ENCODE peak calls at places on chromosomes 1 and 21, in nine cellular contexts. One of them, this sample, is unnamed.

GRCh38 chr1:244599937-244600350 is 53.0 kb upstream of the DESI2 start:
- DNase-seq in ecto neural progenitor cell: no peak
- DNase-seq in HFFc6: peak
- DNase-seq in H7: no peak
- DNase-seq in NCI-H524: no peak
- DNase-seq in effector memory CD8-positive, alpha-beta T cell: no peak
- DNase-seq in AG09319: peak
- DNase-seq in GM03348: peak
- DNase-seq in activated naive CD8-positive, alpha-beta T cell treated with anti-CD3 and anti-CD28 coated beads, Interleukin-2, amount 50 U/mL, for 24 hours: peak
- DNase-seq in this sample: peak

GRCh38 chr1:84303154-84303830 is 1.8 kb downstream of the SAMD13 start:
- DNase-seq in activated naive CD8-positive, alpha-beta T cell treated with anti-CD3 and anti-CD28 coated beads, Interleukin-2, amount 50 U/mL, for 24 hours: no peak
- DNase-seq in GM03348: no peak
- DNase-seq in effector memory CD8-positive, alpha-beta T cell: no peak
- DNase-seq in H7: no peak
- DNase-seq in NCI-H524: no peak
- DNase-seq in ecto neural progenitor cell: no peak
- DNase-seq in AG09319: no peak
- DNase-seq in HFFc6: no peak
- DNase-seq in this sample: no peak

GRCh38 chr1:67833595-67833926 is 294 bp upstream of the GNG12 start:
- DNase-seq in AG09319: no peak
- DNase-seq in NCI-H524: no peak
- DNase-seq in effector memory CD8-positive, alpha-beta T cell: no peak
- DNase-seq in H7: no peak
- DNase-seq in ecto neural progenitor cell: no peak
- DNase-seq in GM03348: no peak
- DNase-seq in HFFc6: peak
- DNase-seq in activated naive CD8-positive, alpha-beta T cell treated with anti-CD3 and anti-CD28 coated beads, Interleukin-2, amount 50 U/mL, for 24 hours: peak
- DNase-seq in this sample: no peak

GRCh38 chr1:199978408-199978940 is 49.0 kb upstream of the NR5A2 start:
- DNase-seq in HFFc6: no peak
- DNase-seq in ecto neural progenitor cell: no peak
- DNase-seq in effector memory CD8-positive, alpha-beta T cell: no peak
- DNase-seq in activated naive CD8-positive, alpha-beta T cell treated with anti-CD3 and anti-CD28 coated beads, Interleukin-2, amount 50 U/mL, for 24 hours: no peak
- DNase-seq in NCI-H524: peak
- DNase-seq in AG09319: peak
- DNase-seq in H7: no peak
- DNase-seq in GM03348: no peak
- DNase-seq in this sample: no peak

GRCh38 chr1:237070519-237070918 is 28.5 kb downstream of the RYR2 start:
- DNase-seq in AG09319: no peak
- DNase-seq in HFFc6: no peak
- DNase-seq in H7: no peak
- DNase-seq in activated naive CD8-positive, alpha-beta T cell treated with anti-CD3 and anti-CD28 coated beads, Interleukin-2, amount 50 U/mL, for 24 hours: no peak
- DNase-seq in NCI-H524: no peak
- DNase-seq in effector memory CD8-positive, alpha-beta T cell: no peak
- DNase-seq in GM03348: no peak
- DNase-seq in ecto neural progenitor cell: no peak
- DNase-seq in this sample: no peak

GRCh38 chr1:153194331-153195050 is 8.7 kb upstream of the LELP1 start:
- DNase-seq in ecto neural progenitor cell: no peak
- DNase-seq in effector memory CD8-positive, alpha-beta T cell: no peak
- DNase-seq in AG09319: no peak
- DNase-seq in GM03348: no peak
- DNase-seq in HFFc6: no peak
- DNase-seq in activated naive CD8-positive, alpha-beta T cell treated with anti-CD3 and anti-CD28 coated beads, Interleukin-2, amount 50 U/mL, for 24 hours: no peak
- DNase-seq in H7: no peak
- DNase-seq in NCI-H524: no peak
- DNase-seq in this sample: no peak

GRCh38 chr1:54812801-54813478 is 11.8 kb upstream of the TTC22 start:
- DNase-seq in AG09319: no peak
- DNase-seq in H7: peak
- DNase-seq in ecto neural progenitor cell: peak
- DNase-seq in NCI-H524: no peak
- DNase-seq in effector memory CD8-positive, alpha-beta T cell: peak
- DNase-seq in GM03348: no peak
- DNase-seq in HFFc6: no peak
- DNase-seq in activated naive CD8-positive, alpha-beta T cell treated with anti-CD3 and anti-CD28 coated beads, Interleukin-2, amount 50 U/mL, for 24 hours: no peak
- DNase-seq in this sample: no peak

GRCh38 chr1:26879793-26880192 is 10.3 kb downstream of the GPN2 start:
- DNase-seq in ecto neural progenitor cell: no peak
- DNase-seq in activated naive CD8-positive, alpha-beta T cell treated with anti-CD3 and anti-CD28 coated beads, Interleukin-2, amount 50 U/mL, for 24 hours: no peak
- DNase-seq in AG09319: no peak
- DNase-seq in effector memory CD8-positive, alpha-beta T cell: no peak
- DNase-seq in NCI-H524: no peak
- DNase-seq in HFFc6: no peak
- DNase-seq in GM03348: no peak
- DNase-seq in H7: no peak
- DNase-seq in this sample: no peak

GRCh38 chr1:186236921-186237320 is 138.1 kb downstream of the TPR start:
- DNase-seq in activated naive CD8-positive, alpha-beta T cell treated with anti-CD3 and anti-CD28 coated beads, Interleukin-2, amount 50 U/mL, for 24 hours: no peak
- DNase-seq in HFFc6: peak
- DNase-seq in GM03348: peak
- DNase-seq in effector memory CD8-positive, alpha-beta T cell: no peak
- DNase-seq in H7: no peak
- DNase-seq in NCI-H524: no peak
- DNase-seq in AG09319: peak
- DNase-seq in ecto neural progenitor cell: no peak
- DNase-seq in this sample: peak

GRCh38 chr21:38952890-38953289 is 147.2 kb downstream of the ETS2 start:
- DNase-seq in AG09319: no peak
- DNase-seq in activated naive CD8-positive, alpha-beta T cell treated with anti-CD3 and anti-CD28 coated beads, Interleukin-2, amount 50 U/mL, for 24 hours: no peak
- DNase-seq in ecto neural progenitor cell: no peak
- DNase-seq in GM03348: no peak
- DNase-seq in effector memory CD8-positive, alpha-beta T cell: no peak
- DNase-seq in NCI-H524: no peak
- DNase-seq in H7: no peak
- DNase-seq in HFFc6: no peak
- DNase-seq in this sample: no peak

GRCh38 chr1:205438213-205439158 is 16.6 kb upstream of the LEMD1 start:
- DNase-seq in HFFc6: peak
- DNase-seq in effector memory CD8-positive, alpha-beta T cell: no peak
- DNase-seq in GM03348: peak
- DNase-seq in H7: peak
- DNase-seq in NCI-H524: peak
- DNase-seq in AG09319: no peak
- DNase-seq in activated naive CD8-positive, alpha-beta T cell treated with anti-CD3 and anti-CD28 coated beads, Interleukin-2, amount 50 U/mL, for 24 hours: no peak
- DNase-seq in ecto neural progenitor cell: peak
- DNase-seq in this sample: peak

This sample was measured in A549.